ENCODE peak calls at places on chromosomes 11 and 22, in five cellular contexts. D is GM12865; T is IMR-90; V is CD8-positive, alpha-beta T cell; O is colonic mucosa. I is an unnamed sample.

GRCh38 chr11:57251491-57252104 is 14.5 kb upstream of the APLNR start:
- DNase-seq in D (no peak), T (peak), V (no peak), O (no peak), I (no peak)

GRCh38 chr22:37515902-37516301 is 3.3 kb downstream of the CARD10 start:
- DNase-seq in D (no peak), T (no peak), V (no peak), O (no peak), I (no peak)

GRCh38 chr11:102763440-102763839 is 17.0 kb downstream of the MMP10 start:
- DNase-seq in D (no peak), T (peak), V (no peak), O (no peak), I (no peak)

GRCh38 chr11:62678770-62679696 is at the start of gene UBXN1:
- DNase-seq in D (peak), T (peak), V (peak), O (peak), I (peak)

GRCh38 chr11:76670475-76671235 is at the start of gene LRRC32:
- DNase-seq in D (peak), T (no peak), V (no peak), O (peak), I (no peak)

GRCh38 chr11:45852712-45853101 is 5.4 kb downstream of the CRY2 start:
- DNase-seq in D (peak), T (no peak), V (no peak), O (no peak), I (no peak)

GRCh38 chr11:15897211-15897960 is 459.0 kb downstream of the SOX6 start:
- DNase-seq in D (no peak), T (peak), V (no peak), O (no peak), I (no peak)

GRCh38 chr11:45091563-45092392 is 54.7 kb upstream of the PRDM11 start:
- DNase-seq in D (no peak), T (no peak), V (no peak), O (no peak), I (no peak)

GRCh38 chr11:64060861-64061444 is 25.2 kb downstream of the FLRT1 start:
- DNase-seq in D (peak), T (no peak), V (peak), O (peak), I (no peak)

GRCh38 chr11:44755553-44756505 is 29.1 kb downstream of the TSPAN18 start:
- DNase-seq in D (no peak), T (no peak), V (no peak), O (no peak), I (no peak)

GRCh38 chr11:34360056-34360455 is 2.2 kb upstream of the ABTB2 start:
- DNase-seq in D (no peak), T (no peak), V (no peak), O (no peak), I (peak)

GRCh38 chr11:34357646-34358257 is at the start of gene ABTB2:
- DNase-seq in D (peak), T (peak), V (peak), O (peak), I (peak)

GRCh38 chr11:34358258-34358665 is 452 bp upstream of the ABTB2 start:
- DNase-seq in D (no peak), T (peak), V (peak), O (peak), I (no peak)

GRCh38 chr11:34358666-34359547 is 1.1 kb upstream of the ABTB2 start:
- DNase-seq in D (peak), T (peak), V (peak), O (peak), I (peak)

GRCh38 chr11:34359548-34359891 is 1.7 kb upstream of the ABTB2 start:
- DNase-seq in D (no peak), T (no peak), V (no peak), O (no peak), I (no peak)
- H3K4me3 ChIP-seq in D (no peak), T (no peak), V (peak), O (peak), I (peak)

GRCh38 chr11:94140154-94140655 is 11.6 kb downstream of the PANX1 start:
- DNase-seq in D (no peak), T (no peak), V (no peak), O (no peak), I (no peak)

GRCh38 chr11:94141511-94142307 is 13.1 kb downstream of the PANX1 start:
- DNase-seq in D (no peak), T (no peak), V (no peak), O (no peak), I (no peak)

GRCh38 chr11:94144664-94145063 is 16.0 kb downstream of the PANX1 start:
- DNase-seq in D (no peak), T (no peak), V (no peak), O (no peak), I (no peak)

GRCh38 chr11:94144233-94144632 is 15.6 kb downstream of the PANX1 start:
- DNase-seq in D (no peak), T (no peak), V (no peak), O (no peak), I (no peak)

GRCh38 chr11:94142308-94143277 is 14.0 kb downstream of the PANX1 start:
- DNase-seq in D (no peak), T (no peak), V (no peak), O (no peak), I (no peak)
- H3K4me3 ChIP-seq in D (no peak), T (no peak), V (no peak), O (no peak), I (no peak)

GRCh38 chr11:108663154-108663877 is 1.6 kb upstream of the DDX10 start:
- DNase-seq in D (peak), T (no peak), V (no peak), O (no peak), I (no peak)

GRCh38 chr11:108666373-108666772 is 1.5 kb downstream of the DDX10 start:
- DNase-seq in D (peak), T (no peak), V (no peak), O (no peak), I (no peak)

GRCh38 chr11:108664241-108664640 is 628 bp upstream of the DDX10 start:
- DNase-seq in D (no peak), T (no peak), V (no peak), O (no peak), I (no peak)

GRCh38 chr11:108662700-108663099 is 2.2 kb upstream of the DDX10 start:
- DNase-seq in D (peak), T (no peak), V (no peak), O (no peak), I (no peak)

DNA sequence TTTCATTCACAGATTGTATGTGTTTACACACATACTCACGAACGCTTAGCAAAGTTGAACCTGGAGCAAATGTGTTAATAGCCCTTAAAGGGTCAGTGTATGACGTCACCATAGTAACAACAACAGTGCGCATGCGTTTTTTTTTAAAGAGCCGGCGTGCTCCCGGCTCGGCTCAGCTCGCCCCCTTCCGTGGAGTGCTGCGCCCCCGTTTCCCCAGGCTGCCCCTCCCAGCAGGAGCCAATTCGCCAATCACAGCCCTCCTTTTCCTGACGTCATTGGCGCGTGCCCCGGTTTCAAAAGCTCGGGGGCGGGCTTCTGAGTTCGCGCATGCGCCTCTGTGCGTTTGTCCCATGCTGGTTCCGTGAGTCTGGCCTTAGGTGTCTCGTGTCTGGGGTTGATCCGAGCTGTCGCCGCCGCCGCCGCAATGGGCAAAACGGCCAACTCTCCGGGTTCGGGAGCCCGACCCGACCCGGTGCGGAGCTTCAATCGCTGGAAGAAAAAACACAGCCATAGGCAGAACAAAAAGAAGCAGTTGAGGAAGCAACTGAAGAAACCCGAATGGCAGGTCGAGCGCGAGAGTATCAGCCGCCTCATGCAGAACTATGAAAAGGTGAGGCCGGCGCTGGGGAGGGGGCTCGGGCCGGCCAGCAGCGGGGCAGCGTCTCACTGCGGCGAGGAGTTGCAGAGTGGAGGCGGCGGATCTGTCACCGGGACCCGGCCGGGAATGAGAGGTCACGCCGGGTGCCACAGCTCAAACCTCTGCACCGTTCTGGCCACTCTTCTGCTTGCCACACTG is at the start of gene DDX10:
- DNase-seq in D (peak), T (peak), V (peak), O (peak), I (peak)
- H3K4me3 ChIP-seq in D (peak), T (peak), V (peak), O (peak), I (peak)

GRCh38 chr11:33622806-33623205 is 77.8 kb downstream of the C11orf91 start:
- DNase-seq in D (peak), T (no peak), V (no peak), O (no peak), I (no peak)
- H3K4me3 ChIP-seq in D (no peak), T (no peak), V (no peak), O (no peak), I (no peak)

I was measured in Jurkat, Clone E6-1.